ENCODE peak calls at places on chromosomes 5 and 9, in five cellular contexts. N, Y, F, E and Z are unnamed samples.

GRCh38 chr5:174323878-174324281 is 278.4 kb downstream of the NSG2 start:
- DNase-seq in F (peak; percentile 60), N (no peak), E (peak; percentile 18), Y (peak; percentile 58), Z (peak; percentile 53)

GRCh38 chr5:60208681-60209080 is 315.2 kb upstream of the PDE4D start:
- DNase-seq in F (no peak), Y (no peak), N (no peak), E (no peak), Z (no peak)

GRCh38 chr9:133334161-133334560 is 1.8 kb downstream of the SURF6 start:
- DNase-seq in Y (no peak), F (no peak), E (no peak), N (no peak), Z (no peak)

GRCh38 chr5:145483211-145483610 is 351.9 kb downstream of the PRELID2 start:
- DNase-seq in Y (peak; percentile 66), F (peak; percentile 40), E (peak; percentile 76), N (no peak), Z (no peak)

GRCh38 chr5:69270827-69271226 is 36.1 kb downstream of the CDK7 start:
- DNase-seq in N (no peak), Y (no peak), E (no peak), F (no peak), Z (no peak)

GRCh38 chr5:148998174-148998797 is 64.6 kb downstream of the SH3TC2 start:
- DNase-seq in Y (peak; percentile 75), E (peak; percentile 82), F (peak; percentile 82), N (no peak), Z (peak; percentile 80)

GRCh38 chr9:97689401-97689800 is 7.7 kb downstream of the XPA start:
- DNase-seq in Y (peak; percentile 17), N (no peak), F (no peak), E (no peak), Z (no peak)

GRCh38 chr9:115524467-115525059 is 406.6 kb upstream of the TNC start:
- DNase-seq in E (peak; percentile 71), F (peak; percentile 80), N (no peak), Y (peak; percentile 77), Z (peak; percentile 97)

GRCh38 chr5:1125030-1125357 is 13.1 kb upstream of the SLC12A7 start:
- DNase-seq in E (no peak), N (peak; percentile 72), F (peak; percentile 71), Y (peak; percentile 50), Z (peak; percentile 94)

GRCh38 chr5:135654646-135655045 is 75.9 kb upstream of the CXCL14 start:
- DNase-seq in N (no peak), Y (no peak), F (no peak), E (no peak), Z (no peak)
- H3K27ac ChIP-seq in N (no peak overlapping the region), Y (no peak overlapping the region), F (no peak overlapping the region), E (no peak overlapping the region), Z (no peak overlapping the region)

GRCh38 chr9:130831077-130831476 is 4.0 kb upstream of the ABL1 start:
- DNase-seq in E (no peak), Y (no peak), F (no peak), N (no peak), Z (no peak)
- H3K27ac ChIP-seq in E (no peak overlapping the region), Y (no peak overlapping the region), F (no peak overlapping the region), N (no peak overlapping the region), Z (no peak overlapping the region)

GRCh38 chr9:86700601-86701000 is 246.7 kb downstream of the GAS1 start:
- DNase-seq in E (no peak), F (peak; percentile 61), N (no peak), Y (peak; percentile 41), Z (peak; percentile 80)
- H3K27ac ChIP-seq in E (no peak overlapping the region), F (no peak overlapping the region), N (no peak overlapping the region), Y (no peak overlapping the region), Z (peak overlapping the region; percentile 53)

GRCh38 chr9:90857855-90858254 is 56.2 kb downstream of the SYK start:
- DNase-seq in E (no peak), N (no peak), Y (no peak), F (no peak), Z (no peak)
- H3K27ac ChIP-seq in E (no peak overlapping the region), N (no peak overlapping the region), Y (no peak overlapping the region), F (no peak overlapping the region), Z (no peak overlapping the region)

GRCh38 chr5:137648361-137648760 is 87.5 kb downstream of the KLHL3 start:
- DNase-seq in E (no peak), F (no peak), N (no peak), Y (no peak), Z (no peak)
- H3K27ac ChIP-seq in E (no peak overlapping the region), F (no peak overlapping the region), N (no peak overlapping the region), Y (no peak overlapping the region), Z (no peak overlapping the region)

GRCh38 chr9:137717776-137718327 is 99.0 kb downstream of the EHMT1 start:
- DNase-seq in F (no peak), Y (no peak), E (no peak), N (no peak), Z (no peak)

GRCh38 chr9:137719194-137719593 is 100.4 kb downstream of the EHMT1 start:
- DNase-seq in Y (no peak), F (no peak), E (no peak), N (no peak), Z (no peak)

GRCh38 chr9:137711678-137712105 is 92.9 kb downstream of the EHMT1 start:
- DNase-seq in E (no peak), Y (no peak), N (no peak), F (no peak), Z (no peak)

GRCh38 chr9:137716694-137717287 is 98.0 kb downstream of the EHMT1 start:
- DNase-seq in E (no peak), N (no peak), Y (no peak), F (no peak), Z (no peak)

GRCh38 chr9:137715321-137715720 is 96.5 kb downstream of the EHMT1 start:
- DNase-seq in E (no peak), Y (no peak), N (no peak), F (no peak), Z (no peak)
- H3K27ac ChIP-seq in E (no peak overlapping the region), Y (no peak overlapping the region), N (no peak overlapping the region), F (no peak overlapping the region), Z (no peak overlapping the region)

DNA sequence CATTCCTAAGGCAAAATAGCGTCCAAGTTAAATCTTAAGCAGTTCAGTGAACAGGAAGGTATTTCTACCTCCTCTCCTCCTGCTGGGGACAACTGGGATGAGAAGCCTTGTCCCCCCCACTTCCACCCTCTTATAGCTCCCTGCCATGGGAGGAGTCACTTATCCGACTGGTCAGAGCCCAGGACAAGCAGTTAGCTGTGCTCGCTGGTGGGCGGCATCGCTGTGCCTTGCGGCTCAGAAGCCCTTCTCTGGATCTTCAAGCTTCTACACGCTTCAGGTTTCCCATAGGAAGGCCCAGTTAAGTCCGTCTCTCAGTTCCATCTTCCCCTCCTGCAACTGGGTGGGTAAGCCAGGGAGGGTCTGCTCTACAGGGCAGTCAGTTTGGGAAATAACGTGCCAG is 77.2 kb downstream of the PAX5 start:
- DNase-seq in Y (no peak), N (no peak), F (no peak), E (no peak), Z (no peak)
- H3K27ac ChIP-seq in Y (no peak overlapping the region), N (no peak overlapping the region), F (no peak overlapping the region), E (no peak overlapping the region), Z (no peak overlapping the region)